ENCODE peak calls at places on chromosome 14, in six cellular contexts. P is neuronal stem cell, S is H1, J is H9, X is IMR-90, C is trophoblast cell. Q is an unnamed sample.

GRCh38 chr14:69963966-69964365 is 84.8 kb downstream of the SMOC1 start:
- DNase-seq in X (no peak), P (no peak), J (no peak), S (no peak), C (no peak), Q (no peak)

GRCh38 chr14:55921516-55921915 is 196.7 kb upstream of the PELI2 start:
- DNase-seq in J (no peak), P (no peak), S (no peak), X (no peak), C (no peak), Q (no peak)

GRCh38 chr14:74608959-74609611 is 3.0 kb downstream of the LTBP2 start:
- DNase-seq in P (peak; percentile 88), C (peak; percentile 97), X (peak; percentile 89), J (peak; percentile 83), S (peak; percentile 64), Q (peak; percentile 85)

GRCh38 chr14:103292426-103293374 is 41.3 kb upstream of the EIF5 start:
- DNase-seq in X (peak; percentile 53), C (peak; percentile 94), J (peak; percentile 74), S (no peak), P (peak; percentile 73), Q (peak; percentile 70)

GRCh38 chr14:64937821-64938193 is 4.7 kb downstream of the GPX2 start:
- DNase-seq in J (no peak), C (peak; percentile 32), S (no peak), P (no peak), X (peak; percentile 15), Q (peak; percentile 23)

GRCh38 chr14:89123215-89123614 is 293.8 kb downstream of the FOXN3 start:
- DNase-seq in X (no peak), P (no peak), S (no peak), C (no peak), J (no peak), Q (no peak)

GRCh38 chr14:41297961-41298690 is 308.6 kb upstream of the LRFN5 start:
- DNase-seq in P (no peak), X (no peak), C (peak; percentile 5), J (no peak), S (no peak), Q (peak; percentile 15)

GRCh38 chr14:28608438-28608837 is 158.1 kb upstream of the FOXG1 start:
- DNase-seq in C (no peak), P (no peak), J (no peak), S (no peak), X (no peak), Q (no peak)

GRCh38 chr14:72753044-72753710 is 140.7 kb downstream of the DPF3 start:
- DNase-seq in S (no peak), P (no peak), J (no peak), X (no peak), C (no peak), Q (no peak)

GRCh38 chr14:36818794-36819384 is 157.2 kb downstream of the PAX9 start:
- DNase-seq in J (no peak), S (no peak), C (peak; percentile 19), X (no peak), P (peak; percentile 37), Q (peak; percentile 10)

GRCh38 chr14:65487783-65488578 is 75.5 kb downstream of the FUT8 start:
- DNase-seq in X (no peak), S (no peak), J (no peak), C (no peak), P (no peak), Q (no peak)

GRCh38 chr14:104891664-104892500 is 26.8 kb downstream of the CEP170B start:
- DNase-seq in X (no peak), J (peak; percentile 29), S (no peak), C (peak; percentile 13), P (no peak), Q (no peak)

GRCh38 chr14:37776791-37777499 is 181.5 kb downstream of the TTC6 start:
- DNase-seq in C (no peak), X (no peak), P (no peak), S (no peak), J (no peak), Q (no peak)

GRCh38 chr14:40269436-40269835 is 837.2 kb upstream of the FBXO33 start:
- DNase-seq in P (no peak), X (no peak), C (no peak), S (no peak), J (no peak), Q (no peak)

GRCh38 chr14:91496790-91497189 is 13.3 kb downstream of the PPP4R3A start:
- DNase-seq in C (no peak), P (no peak), X (no peak), J (no peak), S (no peak), Q (no peak)

GRCh38 chr14:34053666-34054065 is 102.8 kb upstream of the EGLN3 start:
- DNase-seq in S (no peak), X (no peak), C (no peak), P (no peak), J (no peak), Q (no peak)

GRCh38 chr14:91931478-91932088 is 15.9 kb downstream of the FBLN5 start:
- DNase-seq in S (no peak), X (no peak), C (no peak), P (no peak), J (no peak), Q (no peak)

GRCh38 chr14:23528555-23528954 is 23.0 kb downstream of the ZFHX2 start:
- DNase-seq in X (no peak), J (peak; percentile 49), S (no peak), C (no peak), P (no peak), Q (no peak)

GRCh38 chr14:79584679-79585078 is 626.6 kb downstream of the DIO2 start:
- DNase-seq in J (no peak), P (no peak), C (peak; percentile 52), X (peak; percentile 98), S (no peak), Q (peak; percentile 90)

GRCh38 chr14:36227802-36228201 is 51.3 kb upstream of the PTCSC3 start:
- DNase-seq in J (no peak), P (no peak), X (peak; percentile 52), S (no peak), C (no peak), Q (peak; percentile 20)

GRCh38 chr14:65035049-65035448 is 48.4 kb downstream of the FNTB start:
- DNase-seq in C (no peak), P (no peak), J (no peak), S (no peak), X (no peak), Q (no peak)

GRCh38 chr14:95524706-95525512 is 8.5 kb upstream of the SYNE3 start:
- DNase-seq in J (no peak), S (no peak), X (peak; percentile 71), P (no peak), C (peak; percentile 96), Q (peak; percentile 50)

GRCh38 chr14:84927096-84927910 is 602.6 kb upstream of the FLRT2 start:
- DNase-seq in C (peak; percentile 22), J (no peak), S (no peak), X (no peak), P (no peak), Q (no peak)

GRCh38 chr14:100325231-100325632 is 2.1 kb downstream of the SLC25A47 start:
- DNase-seq in P (no peak), C (no peak), S (no peak), X (no peak), J (no peak), Q (no peak)

GRCh38 chr14:78764240-78764639 is 594.1 kb downstream of the NRXN3 start:
- DNase-seq in J (no peak), X (peak; percentile 1), S (no peak), C (peak; percentile 22), P (no peak), Q (no peak)

GRCh38 chr14:79658224-79658623 is 553.1 kb downstream of the DIO2 start:
- DNase-seq in P (no peak), S (no peak), C (no peak), J (no peak), X (no peak), Q (no peak)

GRCh38 chr14:82504894-82505293 is 971.2 kb upstream of the SEL1L start:
- DNase-seq in S (no peak), J (no peak), C (no peak), P (no peak), X (no peak), Q (no peak)

GRCh38 chr14:58750321-58751269 is 112.8 kb downstream of the DACT1 start:
- DNase-seq in X (no peak), S (no peak), J (no peak), C (no peak), P (no peak), Q (no peak)

DNA sequence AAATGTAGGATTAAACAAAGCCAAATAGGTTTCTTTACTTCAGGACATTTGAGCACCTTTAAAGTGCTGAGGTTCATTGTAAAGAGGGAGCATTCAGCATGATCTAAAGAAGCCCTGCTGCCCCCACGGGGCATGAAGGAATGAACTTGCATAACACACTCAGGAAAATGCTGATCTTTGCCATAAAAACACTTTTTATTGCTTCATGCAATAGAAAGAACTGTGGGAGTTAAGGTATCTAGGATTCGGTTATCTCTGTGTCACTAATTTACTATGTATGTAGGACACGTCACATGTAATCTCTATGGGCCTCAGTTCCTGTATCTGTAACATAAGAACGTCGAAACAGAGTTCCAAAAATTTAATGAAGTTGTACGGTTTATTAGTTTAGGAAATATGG is 33.0 kb downstream of the BTBD7 start:
- DNase-seq in C (peak; percentile 77), X (no peak), S (no peak), P (no peak), J (no peak), Q (no peak)
- H4K8ac ChIP-seq in C (no peak overlapping the region), X (no peak overlapping the region), S (no peak overlapping the region), P (no peak overlapping the region), J (no peak overlapping the region), Q (no peak overlapping the region)

DNA sequence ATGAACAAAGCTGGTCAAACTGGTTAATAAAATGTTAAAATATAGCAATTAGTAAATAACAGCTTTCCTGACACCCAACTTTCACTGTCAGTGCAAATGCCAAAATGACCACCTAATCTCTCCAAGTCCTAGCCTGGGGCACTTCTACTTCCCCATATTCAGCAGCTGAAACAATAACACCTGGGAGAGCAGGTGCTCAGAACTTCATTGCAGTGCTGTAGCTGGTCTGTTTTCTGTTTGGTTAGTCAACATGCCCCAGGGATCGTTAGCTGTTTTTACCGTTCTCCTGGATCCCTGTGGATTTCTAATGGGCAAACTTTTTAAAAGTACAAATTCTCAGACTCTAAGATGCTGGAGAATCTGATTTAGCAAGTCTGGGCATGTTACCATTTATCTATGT is 759.7 kb downstream of the GALC start:
- DNase-seq in P (no peak), S (no peak), J (peak; percentile 36), X (no peak), C (peak; percentile 47), Q (no peak)
- H2AK5ac ChIP-seq in P (no peak overlapping the region), S (no peak overlapping the region), J (no peak overlapping the region), X (no peak overlapping the region), C (no peak overlapping the region), Q (peak overlapping the region; percentile 56)

DNA sequence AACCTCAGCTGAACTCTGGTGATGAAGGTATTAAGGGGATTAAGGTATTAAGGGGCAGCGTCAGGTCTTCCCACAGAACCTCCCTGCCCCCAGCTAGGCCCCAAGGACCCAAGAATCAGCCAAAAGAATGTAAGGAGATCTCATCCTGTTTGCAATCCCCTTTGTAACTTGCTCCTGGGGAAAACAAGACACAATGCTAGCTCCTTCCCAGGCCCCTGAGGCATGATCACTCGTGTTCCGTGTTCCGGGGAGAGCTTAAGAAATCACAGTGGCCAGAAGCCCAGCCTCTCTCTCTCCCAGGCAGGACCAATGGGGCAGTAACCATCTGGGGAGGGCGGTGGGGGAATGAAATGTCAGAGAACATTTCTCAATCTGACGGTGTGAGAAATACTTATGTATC is 33.2 kb downstream of the PIGH start:
- DNase-seq in X (no peak), J (no peak), C (no peak), P (no peak), S (no peak), Q (no peak)
- H3K14ac ChIP-seq in X (no peak overlapping the region), J (no peak overlapping the region), C (no peak overlapping the region), P (no peak overlapping the region), S (no peak overlapping the region), Q (no peak overlapping the region)

GRCh38 chr14:98858561-98858960 is 413.4 kb downstream of the BCL11B start:
- DNase-seq in J (no peak), X (no peak), P (no peak), S (no peak), C (no peak), Q (no peak)
- H4K8ac ChIP-seq in J (no peak overlapping the region), X (no peak overlapping the region), P (no peak overlapping the region), S (peak overlapping the region; percentile 4), C (no peak overlapping the region), Q (no peak overlapping the region)

Q was measured in mesenchymal stem cell.